ENCODE peak calls at places on chromosome 13, in four cellular contexts. One of them, this sample, is unnamed.

GRCh38 chr13:39493966-39494365 is 109.0 kb downstream of the LHFPL6 start:
- DNase-seq in CD4-positive, alpha-beta memory T cell: no peak
- DNase-seq in DND-41: no peak
- DNase-seq in AG04450: no peak
- DNase-seq in this sample: no peak

GRCh38 chr13:47481521-47481920 is 519.6 kb downstream of the SUCLA2 start:
- DNase-seq in CD4-positive, alpha-beta memory T cell: no peak
- DNase-seq in DND-41: no peak
- DNase-seq in AG04450: no peak
- DNase-seq in this sample: no peak

GRCh38 chr13:101155920-101156319 is 260.4 kb downstream of the NALCN start:
- DNase-seq in CD4-positive, alpha-beta memory T cell: no peak
- DNase-seq in DND-41: no peak
- DNase-seq in AG04450: no peak
- DNase-seq in this sample: no peak

GRCh38 chr13:47117268-47117667 is 220.4 kb upstream of the HTR2A start:
- DNase-seq in CD4-positive, alpha-beta memory T cell: no peak
- DNase-seq in DND-41: no peak
- DNase-seq in AG04450: peak
- DNase-seq in this sample: no peak

GRCh38 chr13:46313441-46314257 is 73.4 kb downstream of the RUBCNL start:
- DNase-seq in CD4-positive, alpha-beta memory T cell: no peak
- DNase-seq in DND-41: no peak
- DNase-seq in AG04450: no peak
- DNase-seq in this sample: no peak

GRCh38 chr13:107459430-107459829 is 755.9 kb downstream of the LIG4 start:
- DNase-seq in CD4-positive, alpha-beta memory T cell: no peak
- DNase-seq in DND-41: no peak
- DNase-seq in AG04450: peak
- DNase-seq in this sample: peak

GRCh38 chr13:57569981-57570380 is 61.6 kb upstream of the PCDH17 start:
- DNase-seq in CD4-positive, alpha-beta memory T cell: peak
- DNase-seq in DND-41: no peak
- DNase-seq in AG04450: no peak
- DNase-seq in this sample: no peak

GRCh38 chr13:99339736-99340392 is 32.7 kb upstream of the GPR183 start:
- DNase-seq in CD4-positive, alpha-beta memory T cell: peak
- DNase-seq in DND-41: peak
- DNase-seq in AG04450: no peak
- DNase-seq in this sample: peak

GRCh38 chr13:80604094-80604493 is 263.2 kb upstream of the SPRY2 start:
- DNase-seq in CD4-positive, alpha-beta memory T cell: no peak
- DNase-seq in DND-41: no peak
- DNase-seq in AG04450: no peak
- DNase-seq in this sample: no peak

GRCh38 chr13:35808846-35809245 is 322.3 kb downstream of the DCLK1 start:
- DNase-seq in CD4-positive, alpha-beta memory T cell: no peak
- DNase-seq in DND-41: no peak
- DNase-seq in AG04450: no peak
- DNase-seq in this sample: no peak

GRCh38 chr13:85266771-85267170 is 532.4 kb downstream of the SLITRK6 start:
- DNase-seq in CD4-positive, alpha-beta memory T cell: no peak
- DNase-seq in DND-41: no peak
- DNase-seq in AG04450: no peak
- DNase-seq in this sample: no peak

GRCh38 chr13:97786510-97786909 is 167.0 kb upstream of the IPO5 start:
- DNase-seq in CD4-positive, alpha-beta memory T cell: no peak
- DNase-seq in DND-41: no peak
- DNase-seq in AG04450: no peak
- DNase-seq in this sample: no peak

GRCh38 chr13:113029487-113030258 is 60.7 kb downstream of the MCF2L start:
- DNase-seq in CD4-positive, alpha-beta memory T cell: peak
- DNase-seq in DND-41: peak
- DNase-seq in AG04450: no peak
- DNase-seq in this sample: no peak

GRCh38 chr13:111177081-111177711 is 62.1 kb downstream of the ARHGEF7 start:
- DNase-seq in CD4-positive, alpha-beta memory T cell: peak
- DNase-seq in DND-41: peak
- DNase-seq in AG04450: no peak
- DNase-seq in this sample: peak

GRCh38 chr13:73136776-73137175 is 78.0 kb downstream of the KLF5 start:
- DNase-seq in CD4-positive, alpha-beta memory T cell: no peak
- DNase-seq in DND-41: no peak
- DNase-seq in AG04450: no peak
- DNase-seq in this sample: no peak

GRCh38 chr13:112032186-112032835 is 34.6 kb upstream of the SOX1 start:
- DNase-seq in CD4-positive, alpha-beta memory T cell: no peak
- DNase-seq in DND-41: no peak
- DNase-seq in AG04450: no peak
- DNase-seq in this sample: peak

GRCh38 chr13:28442872-28443271 is 52.1 kb downstream of the FLT1 start:
- DNase-seq in CD4-positive, alpha-beta memory T cell: no peak
- DNase-seq in DND-41: no peak
- DNase-seq in AG04450: no peak
- DNase-seq in this sample: no peak

GRCh38 chr13:110593430-110594130 is 21.8 kb upstream of the NAXD start:
- DNase-seq in CD4-positive, alpha-beta memory T cell: peak
- DNase-seq in DND-41: peak
- DNase-seq in AG04450: no peak
- DNase-seq in this sample: peak

GRCh38 chr13:48302920-48303330 is 626 bp upstream of the RB1 start:
- DNase-seq in CD4-positive, alpha-beta memory T cell: no peak
- DNase-seq in DND-41: no peak
- DNase-seq in AG04450: no peak
- DNase-seq in this sample: no peak

GRCh38 chr13:98480915-98481510 is 95.9 kb downstream of the STK24 start:
- DNase-seq in CD4-positive, alpha-beta memory T cell: no peak
- DNase-seq in DND-41: no peak
- DNase-seq in AG04450: no peak
- DNase-seq in this sample: no peak

GRCh38 chr13:74132152-74132767 is 1.9 kb downstream of the KLF12 start:
- DNase-seq in CD4-positive, alpha-beta memory T cell: peak
- DNase-seq in DND-41: peak
- DNase-seq in AG04450: no peak
- DNase-seq in this sample: peak

GRCh38 chr13:24270639-24271131 is 38.7 kb upstream of the C1QTNF9 start:
- DNase-seq in CD4-positive, alpha-beta memory T cell: peak
- DNase-seq in DND-41: peak
- DNase-seq in AG04450: no peak
- DNase-seq in this sample: peak

GRCh38 chr13:98581971-98582702 is 5.2 kb upstream of the STK24 start:
- DNase-seq in CD4-positive, alpha-beta memory T cell: no peak
- DNase-seq in DND-41: no peak
- DNase-seq in AG04450: no peak
- DNase-seq in this sample: no peak

GRCh38 chr13:31045621-31046081 is 113.2 kb downstream of the TEX26 start:
- DNase-seq in CD4-positive, alpha-beta memory T cell: peak
- DNase-seq in DND-41: peak
- DNase-seq in AG04450: peak
- DNase-seq in this sample: peak

GRCh38 chr13:111626371-111627305 is 306.2 kb downstream of the TEX29 start:
- DNase-seq in CD4-positive, alpha-beta memory T cell: no peak
- DNase-seq in DND-41: no peak
- DNase-seq in AG04450: no peak
- DNase-seq in this sample: no peak

GRCh38 chr13:70098669-70099068 is 9.0 kb upstream of the ATXN8OS start:
- DNase-seq in CD4-positive, alpha-beta memory T cell: no peak
- DNase-seq in DND-41: no peak
- DNase-seq in AG04450: no peak
- DNase-seq in this sample: no peak

GRCh38 chr13:73057284-73058025 is 1.4 kb upstream of the KLF5 start:
- DNase-seq in CD4-positive, alpha-beta memory T cell: no peak
- DNase-seq in DND-41: no peak
- DNase-seq in AG04450: no peak
- DNase-seq in this sample: no peak

GRCh38 chr13:77325371-77325941 is 1.4 kb downstream of the MYCBP2 start:
- DNase-seq in CD4-positive, alpha-beta memory T cell: peak
- DNase-seq in DND-41: peak
- DNase-seq in AG04450: no peak
- DNase-seq in this sample: peak

GRCh38 chr13:98495627-98496238 is 81.2 kb downstream of the STK24 start:
- DNase-seq in CD4-positive, alpha-beta memory T cell: no peak
- DNase-seq in DND-41: no peak
- DNase-seq in AG04450: no peak
- DNase-seq in this sample: no peak

GRCh38 chr13:51721485-51721884 is 82.5 kb downstream of the DHRS12 start:
- DNase-seq in CD4-positive, alpha-beta memory T cell: no peak
- DNase-seq in DND-41: no peak
- DNase-seq in AG04450: no peak
- DNase-seq in this sample: no peak

DNA sequence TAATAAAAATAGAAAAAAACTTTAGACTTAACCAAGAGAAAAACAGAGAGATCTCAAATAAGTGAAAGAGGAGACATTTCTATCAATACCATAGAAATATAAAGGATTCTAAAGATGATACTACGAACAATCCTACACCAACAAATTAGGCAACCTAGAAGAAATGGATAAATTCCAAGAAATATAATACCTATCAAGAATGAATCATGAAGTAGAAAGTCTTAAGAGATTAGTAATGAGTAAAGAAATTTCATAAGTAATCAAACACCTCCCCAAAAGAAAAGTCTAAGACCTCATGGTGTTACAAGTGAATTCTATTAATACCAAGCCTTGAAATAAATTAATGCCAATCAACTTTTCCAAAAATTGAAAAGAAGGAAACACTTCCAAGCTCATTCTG is 1584.5 kb upstream of the MIR17HG start:
- DNase-seq in CD4-positive, alpha-beta memory T cell: no peak
- DNase-seq in DND-41: no peak
- DNase-seq in AG04450: no peak
- DNase-seq in this sample: no peak
- H3K27ac ChIP-seq in CD4-positive, alpha-beta memory T cell: no peak
- H3K27ac ChIP-seq in DND-41: no peak
- H3K27ac ChIP-seq in AG04450: no peak
- H3K27ac ChIP-seq in this sample: no peak

DNA sequence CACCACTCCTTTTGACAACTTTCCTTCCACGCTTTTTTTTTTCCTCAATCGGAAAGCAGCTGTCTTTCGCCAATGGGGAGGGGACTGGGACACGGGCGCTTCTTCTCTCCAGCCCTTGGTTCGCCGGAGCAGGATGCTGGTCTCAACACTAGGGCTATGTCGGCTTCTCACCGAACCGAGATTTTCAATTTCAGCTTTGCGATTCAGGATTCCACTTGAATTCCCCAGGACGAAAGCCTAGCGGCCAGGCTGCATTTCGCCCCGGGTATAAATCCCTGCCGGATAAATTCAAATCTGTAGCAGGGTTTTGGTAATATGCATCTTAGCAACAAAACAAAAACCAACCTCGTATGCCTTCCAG is 7.9 kb downstream of the POU4F1 start:
- DNase-seq in CD4-positive, alpha-beta memory T cell: no peak
- DNase-seq in DND-41: no peak
- DNase-seq in AG04450: no peak
- DNase-seq in this sample: no peak
- H3K4me3 ChIP-seq in CD4-positive, alpha-beta memory T cell: no peak
- H3K4me3 ChIP-seq in DND-41: no peak
- H3K4me3 ChIP-seq in AG04450: no peak
- H3K4me3 ChIP-seq in this sample: no peak

GRCh38 chr13:33509642-33510229 is 224.2 kb upstream of the STARD13 start:
- DNase-seq in CD4-positive, alpha-beta memory T cell: no peak
- DNase-seq in DND-41: no peak
- DNase-seq in AG04450: no peak
- DNase-seq in this sample: no peak
- H3K27ac ChIP-seq in CD4-positive, alpha-beta memory T cell: no peak
- H3K27ac ChIP-seq in DND-41: no peak
- H3K27ac ChIP-seq in AG04450: no peak
- H3K27ac ChIP-seq in this sample: no peak

GRCh38 chr13:103056008-103056407 is 10.2 kb downstream of the SLC10A2 start:
- DNase-seq in CD4-positive, alpha-beta memory T cell: no peak
- DNase-seq in DND-41: no peak
- DNase-seq in AG04450: no peak
- DNase-seq in this sample: no peak
- H3K4me3 ChIP-seq in CD4-positive, alpha-beta memory T cell: no peak
- H3K4me3 ChIP-seq in DND-41: no peak
- H3K4me3 ChIP-seq in AG04450: no peak
- H3K4me3 ChIP-seq in this sample: no peak

GRCh38 chr13:34748078-34748477 is 194.0 kb upstream of the NBEA start:
- DNase-seq in CD4-positive, alpha-beta memory T cell: no peak
- DNase-seq in DND-41: no peak
- DNase-seq in AG04450: no peak
- DNase-seq in this sample: no peak
- H3K27ac ChIP-seq in CD4-positive, alpha-beta memory T cell: no peak
- H3K27ac ChIP-seq in DND-41: no peak
- H3K27ac ChIP-seq in AG04450: no peak
- H3K27ac ChIP-seq in this sample: no peak

GRCh38 chr13:109412232-109412935 is 374.0 kb downstream of the IRS2 start:
- DNase-seq in CD4-positive, alpha-beta memory T cell: no peak
- DNase-seq in DND-41: no peak
- DNase-seq in AG04450: no peak
- DNase-seq in this sample: peak
- H3K4me3 ChIP-seq in CD4-positive, alpha-beta memory T cell: no peak
- H3K4me3 ChIP-seq in DND-41: no peak
- H3K4me3 ChIP-seq in AG04450: no peak
- H3K4me3 ChIP-seq in this sample: no peak